ENCODE peak calls at places on chromosome 22, in four cellular contexts. One of them, this sample, is unnamed.
A peak's percentile ranks its signal among the peaks of the same experiment; 100 is the strongest.

GRCh38 chr22:31089101-31090100 is 8.3 kb downstream of the SMTN start:
- DNase-seq in naive thymus-derived CD4-positive, alpha-beta T cell: peak; percentile 27
- DNase-seq in prostate gland: no peak
- DNase-seq in HCT116: no peak
- DNase-seq in this sample: peak; percentile 61

GRCh38 chr22:22667966-22668880 is 23.8 kb downstream of the GGTLC2 start:
- DNase-seq in naive thymus-derived CD4-positive, alpha-beta T cell: no peak
- DNase-seq in prostate gland: no peak
- DNase-seq in HCT116: no peak
- DNase-seq in this sample: no peak

GRCh38 chr22:31235076-31235475 is 23.0 kb downstream of the LIMK2 start:
- DNase-seq in HCT116: no peak
- DNase-seq in naive thymus-derived CD4-positive, alpha-beta T cell: no peak
- DNase-seq in prostate gland: no peak
- DNase-seq in this sample: no peak

GRCh38 chr22:30235687-30236170 is 10.8 kb downstream of the LIF start:
- DNase-seq in HCT116: no peak
- DNase-seq in naive thymus-derived CD4-positive, alpha-beta T cell: no peak
- DNase-seq in prostate gland: no peak
- DNase-seq in this sample: peak; percentile 84

GRCh38 chr22:20178922-20179227 is 28.0 kb upstream of the CCDC188 start:
- DNase-seq in prostate gland: no peak
- DNase-seq in naive thymus-derived CD4-positive, alpha-beta T cell: no peak
- DNase-seq in HCT116: no peak
- DNase-seq in this sample: no peak

GRCh38 chr22:47696776-47697175 is 934.3 kb downstream of the TBC1D22A start:
- DNase-seq in naive thymus-derived CD4-positive, alpha-beta T cell: no peak
- DNase-seq in HCT116: no peak
- DNase-seq in prostate gland: no peak
- DNase-seq in this sample: no peak

GRCh38 chr22:32080904-32081303 is 37.8 kb downstream of the SLC5A1 start:
- DNase-seq in naive thymus-derived CD4-positive, alpha-beta T cell: peak; percentile 24
- DNase-seq in prostate gland: peak; percentile 40
- DNase-seq in HCT116: peak; percentile 59
- DNase-seq in this sample: peak; percentile 16

GRCh38 chr22:41857160-41857859 is 24.4 kb downstream of the SREBF2 start:
- DNase-seq in HCT116: peak; percentile 65
- DNase-seq in naive thymus-derived CD4-positive, alpha-beta T cell: peak; percentile 65
- DNase-seq in prostate gland: peak; percentile 29
- DNase-seq in this sample: peak; percentile 29

GRCh38 chr22:16563555-16564520 is 28.8 kb downstream of the CCT8L2 start:
- DNase-seq in naive thymus-derived CD4-positive, alpha-beta T cell: no peak
- DNase-seq in prostate gland: no peak
- DNase-seq in HCT116: no peak
- DNase-seq in this sample: no peak

GRCh38 chr22:43136255-43136654 is 6.9 kb downstream of the MCAT start:
- DNase-seq in HCT116: no peak
- DNase-seq in naive thymus-derived CD4-positive, alpha-beta T cell: peak; percentile 27
- DNase-seq in prostate gland: no peak
- DNase-seq in this sample: peak; percentile 27

GRCh38 chr22:30855266-30855665 is 113.3 kb downstream of the MORC2 start:
- DNase-seq in naive thymus-derived CD4-positive, alpha-beta T cell: no peak
- DNase-seq in HCT116: no peak
- DNase-seq in prostate gland: no peak
- DNase-seq in this sample: no peak

GRCh38 chr22:17483670-17484372 is 79.5 kb upstream of the SLC25A18 start:
- DNase-seq in naive thymus-derived CD4-positive, alpha-beta T cell: no peak
- DNase-seq in HCT116: no peak
- DNase-seq in prostate gland: no peak
- DNase-seq in this sample: no peak

GRCh38 chr22:41508770-41509170 is 35.5 kb downstream of the POLR3H start:
- DNase-seq in prostate gland: no peak
- DNase-seq in naive thymus-derived CD4-positive, alpha-beta T cell: no peak
- DNase-seq in HCT116: no peak
- DNase-seq in this sample: no peak

GRCh38 chr22:29972121-29972520 is 89.1 kb downstream of the MTMR3 start:
- DNase-seq in naive thymus-derived CD4-positive, alpha-beta T cell: no peak
- DNase-seq in HCT116: no peak
- DNase-seq in prostate gland: no peak
- DNase-seq in this sample: no peak

GRCh38 chr22:28369849-28370248 is 309.8 kb downstream of the TTC28 start:
- DNase-seq in prostate gland: no peak
- DNase-seq in naive thymus-derived CD4-positive, alpha-beta T cell: no peak
- DNase-seq in HCT116: no peak
- DNase-seq in this sample: no peak

GRCh38 chr22:23130697-23131096 is 11.1 kb downstream of the RSPH14 start:
- DNase-seq in naive thymus-derived CD4-positive, alpha-beta T cell: no peak
- DNase-seq in HCT116: no peak
- DNase-seq in prostate gland: no peak
- DNase-seq in this sample: no peak

GRCh38 chr22:40834628-40835027 is 15.5 kb upstream of the SLC25A17 start:
- DNase-seq in naive thymus-derived CD4-positive, alpha-beta T cell: no peak
- DNase-seq in HCT116: no peak
- DNase-seq in prostate gland: no peak
- DNase-seq in this sample: no peak

GRCh38 chr22:41070665-41071331 is 21.6 kb upstream of the EP300 start:
- DNase-seq in HCT116: no peak
- DNase-seq in prostate gland: no peak
- DNase-seq in naive thymus-derived CD4-positive, alpha-beta T cell: no peak
- DNase-seq in this sample: peak; percentile 88

GRCh38 chr22:44628273-44628672 is 73.7 kb upstream of the PRR5 start:
- DNase-seq in HCT116: no peak
- DNase-seq in naive thymus-derived CD4-positive, alpha-beta T cell: no peak
- DNase-seq in prostate gland: no peak
- DNase-seq in this sample: no peak

GRCh38 chr22:17964153-17964552 is 60.2 kb downstream of the MICAL3 start:
- DNase-seq in HCT116: no peak
- DNase-seq in prostate gland: no peak
- DNase-seq in naive thymus-derived CD4-positive, alpha-beta T cell: no peak
- DNase-seq in this sample: no peak

GRCh38 chr22:44355688-44356070 is 42.9 kb upstream of the SHISAL1 start:
- DNase-seq in HCT116: no peak
- DNase-seq in prostate gland: no peak
- DNase-seq in naive thymus-derived CD4-positive, alpha-beta T cell: no peak
- DNase-seq in this sample: no peak

GRCh38 chr22:19062139-19062789 is 59.9 kb downstream of the DGCR2 start:
- DNase-seq in HCT116: no peak
- DNase-seq in prostate gland: no peak
- DNase-seq in naive thymus-derived CD4-positive, alpha-beta T cell: no peak
- DNase-seq in this sample: no peak

GRCh38 chr22:37189011-37189466 is 992 bp upstream of the C1QTNF6 start:
- DNase-seq in HCT116: peak; percentile 58
- DNase-seq in prostate gland: no peak
- DNase-seq in naive thymus-derived CD4-positive, alpha-beta T cell: no peak
- DNase-seq in this sample: no peak
- H3K27ac ChIP-seq in HCT116: peak overlapping the region; percentile 100
- H3K27ac ChIP-seq in prostate gland: no peak overlapping the region
- H3K27ac ChIP-seq in naive thymus-derived CD4-positive, alpha-beta T cell: no peak overlapping the region
- H3K27ac ChIP-seq in this sample: peak overlapping the region; percentile 70

DNA sequence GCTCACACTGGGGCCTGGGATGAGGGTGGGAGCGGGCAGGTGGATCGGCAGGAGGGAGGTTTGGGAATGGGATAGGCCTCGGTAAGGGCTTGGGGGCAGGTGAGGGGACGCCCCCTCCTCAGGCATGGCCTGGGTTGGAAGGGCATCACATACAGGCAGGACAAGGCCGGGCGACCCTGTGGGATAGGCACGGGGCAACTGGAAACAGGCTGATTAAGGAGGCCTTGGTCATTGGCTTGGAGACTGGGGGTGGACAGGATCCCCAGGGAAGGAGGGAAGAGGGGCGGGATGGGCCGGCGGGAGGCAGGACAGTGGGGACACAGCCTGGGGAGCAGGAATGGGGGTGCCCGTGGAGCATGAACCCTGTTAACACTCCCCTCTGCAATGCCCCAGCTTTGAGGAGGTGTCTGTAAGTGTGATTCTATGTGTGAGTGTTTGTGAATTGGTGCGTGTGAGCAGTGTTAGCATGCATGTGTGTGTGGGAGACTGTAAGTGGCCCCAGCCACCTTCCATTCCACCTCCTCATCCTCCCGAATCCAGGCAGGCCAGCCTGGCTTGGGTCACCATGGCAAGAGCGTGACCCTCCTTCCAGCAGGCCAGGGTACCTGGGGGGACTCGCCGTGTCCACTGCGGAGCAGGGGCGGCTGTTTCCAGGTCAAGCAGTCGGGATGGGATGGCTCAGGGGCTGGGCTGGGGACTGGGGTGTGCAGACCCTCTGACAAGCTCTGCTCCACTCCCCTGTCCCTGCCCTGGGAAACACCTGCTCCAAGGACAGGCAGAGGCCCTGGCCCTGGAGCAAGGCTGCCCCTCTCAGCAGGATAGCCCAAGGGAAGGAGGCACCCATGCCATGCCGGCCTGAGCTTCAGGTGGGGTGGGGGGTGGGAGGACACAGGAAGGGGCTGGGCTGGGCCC is 3.4 kb upstream of the PIM3 start:
- DNase-seq in prostate gland: no peak
- DNase-seq in HCT116: no peak
- DNase-seq in naive thymus-derived CD4-positive, alpha-beta T cell: no peak
- DNase-seq in this sample: no peak
- H3K27me3 ChIP-seq in prostate gland: no peaks in the 10 kb centered on the region
- H3K27me3 ChIP-seq in HCT116: no peaks in the 10 kb centered on the region
- H3K27me3 ChIP-seq in naive thymus-derived CD4-positive, alpha-beta T cell: no peaks in the 10 kb centered on the region
- H3K27me3 ChIP-seq in this sample: no peaks in the 10 kb centered on the region

DNA sequence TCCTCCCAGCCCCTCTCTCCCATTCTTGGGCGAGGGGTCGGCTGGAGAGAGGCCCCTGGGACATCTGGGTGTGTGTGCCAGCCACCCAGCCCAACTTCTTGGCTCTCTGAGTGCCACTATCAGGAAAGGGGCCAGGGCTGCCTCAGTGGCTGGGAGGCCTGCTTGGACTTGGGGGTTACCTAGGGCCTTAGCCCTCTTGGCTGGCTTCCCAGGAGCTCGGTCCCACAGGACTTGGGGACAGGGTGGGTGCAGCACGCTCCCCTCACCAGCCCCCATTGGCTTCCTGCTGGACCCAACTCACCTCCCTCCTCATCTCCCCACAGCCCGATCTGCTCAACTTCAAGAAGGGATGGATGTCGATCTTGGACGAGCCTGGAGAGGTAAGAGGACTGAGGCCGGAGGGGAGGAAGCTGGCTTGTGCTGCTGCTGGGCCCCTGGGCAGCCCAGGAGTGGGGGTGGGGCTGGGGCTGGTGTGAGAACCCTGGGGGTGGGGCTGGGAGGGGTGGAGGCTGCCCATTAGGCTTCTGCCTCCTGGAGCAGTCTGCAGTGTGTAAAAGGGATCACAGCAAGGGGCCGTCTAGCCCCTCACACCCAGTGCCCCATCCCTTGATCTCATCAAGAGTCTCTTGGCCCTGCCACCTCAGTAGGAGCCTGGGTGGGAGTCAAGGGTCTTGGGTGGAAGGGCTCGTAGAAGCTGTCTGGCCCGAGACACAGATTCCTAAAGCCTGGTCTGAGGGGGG is 54.8 kb downstream of the TRIOBP start:
- DNase-seq in naive thymus-derived CD4-positive, alpha-beta T cell: no peak
- DNase-seq in prostate gland: no peak
- DNase-seq in HCT116: no peak
- DNase-seq in this sample: no peak
- H3K4me3 ChIP-seq in naive thymus-derived CD4-positive, alpha-beta T cell: no peak overlapping the region
- H3K4me3 ChIP-seq in prostate gland: no peak overlapping the region
- H3K4me3 ChIP-seq in HCT116: peak overlapping the region; percentile 98
- H3K4me3 ChIP-seq in this sample: no peak overlapping the region

GRCh38 chr22:46087336-46087690 is 63.0 kb upstream of the PPARA start:
- DNase-seq in HCT116: no peak
- DNase-seq in prostate gland: no peak
- DNase-seq in naive thymus-derived CD4-positive, alpha-beta T cell: no peak
- DNase-seq in this sample: no peak
- H3K27ac ChIP-seq in HCT116: peak overlapping the region; percentile 100
- H3K27ac ChIP-seq in prostate gland: peak overlapping the region; percentile 96
- H3K27ac ChIP-seq in naive thymus-derived CD4-positive, alpha-beta T cell: no peak overlapping the region
- H3K27ac ChIP-seq in this sample: peak overlapping the region; percentile 97

GRCh38 chr22:35496768-35497312 is 43.8 kb upstream of the RASD2 start:
- DNase-seq in HCT116: no peak
- DNase-seq in naive thymus-derived CD4-positive, alpha-beta T cell: no peak
- DNase-seq in prostate gland: peak; percentile 53
- DNase-seq in this sample: peak; percentile 27
- H3K27me3 ChIP-seq in HCT116: no peaks in the 10 kb centered on the region
- H3K27me3 ChIP-seq in naive thymus-derived CD4-positive, alpha-beta T cell: no peaks in the 10 kb centered on the region
- H3K27me3 ChIP-seq in prostate gland: no peaks in the 10 kb centered on the region
- H3K27me3 ChIP-seq in this sample: no peaks in the 10 kb centered on the region

This sample was measured in thyroid gland.